ENCODE peak calls at places on chromosomes 6 and 20, in four cellular contexts. P is brain microvascular endothelial cell, E is WTC11, R is AG10803. I is an unnamed sample.
A peak's percentile ranks its signal among the peaks of the same experiment; 100 is the strongest.

GRCh38 chr20:21808863-21809664 is 103.6 kb downstream of the PAX1 start:
- DNase-seq in P (no peak), E (peak; percentile 89), R (no peak), I (peak; percentile 64)

GRCh38 chr6:128363424-128363823 is 157.0 kb downstream of the PTPRK start:
- DNase-seq in P (no peak), E (no peak), R (no peak), I (no peak)

GRCh38 chr6:38024908-38025307 is 205.4 kb downstream of the ZFAND3 start:
- DNase-seq in P (no peak), E (no peak), R (peak; percentile 14), I (no peak)

GRCh38 chr6:83443516-83443915 is 12.7 kb upstream of the ME1 start:
- DNase-seq in P (no peak), E (no peak), R (no peak), I (no peak)

GRCh38 chr6:1621328-1621701 is 11.6 kb downstream of the FOXC1 start:
- DNase-seq in P (no peak), E (no peak), R (no peak), I (no peak)

GRCh38 chr6:151098166-151098565 is 141.6 kb upstream of the AKAP12 start:
- DNase-seq in P (no peak), E (no peak), R (no peak), I (no peak)

GRCh38 chr6:79301290-79301689 is 66.8 kb upstream of the HMGN3 start:
- DNase-seq in P (no peak), E (no peak), R (no peak), I (no peak)

GRCh38 chr6:169086020-169086419 is 167.6 kb downstream of the THBS2 start:
- DNase-seq in P (no peak), E (no peak), R (no peak), I (no peak)

GRCh38 chr6:170135821-170136471 is 154.9 kb downstream of the DLL1 start:
- DNase-seq in P (no peak), E (no peak), R (no peak), I (no peak)

GRCh38 chr6:150334790-150335783 is 33.7 kb upstream of the IYD start:
- DNase-seq in P (peak; percentile 80), E (peak; percentile 47), R (peak; percentile 78), I (peak; percentile 22)

GRCh38 chr6:46918830-46919229 is 2.9 kb downstream of the ADGRF5 start:
- DNase-seq in P (peak; percentile 49), E (no peak), R (no peak), I (no peak)
- TF ChIP-seq CTCF in P (no peak), E (no peak), R (no peak), I (no peak)

GRCh38 chr6:15254074-15254975 is 8.5 kb downstream of the JARID2 start:
- DNase-seq in P (peak; percentile 60), E (no peak), R (no peak), I (no peak)
- TF ChIP-seq CTCF in P (peak; percentile 39), E (no peak), R (no peak), I (no peak)

GRCh38 chr6:4309540-4309939 is 174.2 kb upstream of the ECI2 start:
- DNase-seq in P (no peak), E (no peak), R (no peak), I (no peak)
- TF ChIP-seq CTCF in P (no peak), E (no peak), R (no peak), I (no peak)

GRCh38 chr6:118810420-118811027 is 83.4 kb upstream of the ASF1A start:
- DNase-seq in P (no peak), E (no peak), R (no peak), I (no peak)

GRCh38 chr6:118812972-118813371 is 81.0 kb upstream of the ASF1A start:
- DNase-seq in P (peak; percentile 23), E (no peak), R (peak; percentile 6), I (no peak)

GRCh38 chr6:118804091-118804490 is 89.9 kb upstream of the ASF1A start:
- DNase-seq in P (no peak), E (no peak), R (peak; percentile 6), I (no peak)

GRCh38 chr6:118813795-118814194 is 80.2 kb upstream of the ASF1A start:
- DNase-seq in P (peak; percentile 72), E (no peak), R (peak; percentile 32), I (no peak)

DNA sequence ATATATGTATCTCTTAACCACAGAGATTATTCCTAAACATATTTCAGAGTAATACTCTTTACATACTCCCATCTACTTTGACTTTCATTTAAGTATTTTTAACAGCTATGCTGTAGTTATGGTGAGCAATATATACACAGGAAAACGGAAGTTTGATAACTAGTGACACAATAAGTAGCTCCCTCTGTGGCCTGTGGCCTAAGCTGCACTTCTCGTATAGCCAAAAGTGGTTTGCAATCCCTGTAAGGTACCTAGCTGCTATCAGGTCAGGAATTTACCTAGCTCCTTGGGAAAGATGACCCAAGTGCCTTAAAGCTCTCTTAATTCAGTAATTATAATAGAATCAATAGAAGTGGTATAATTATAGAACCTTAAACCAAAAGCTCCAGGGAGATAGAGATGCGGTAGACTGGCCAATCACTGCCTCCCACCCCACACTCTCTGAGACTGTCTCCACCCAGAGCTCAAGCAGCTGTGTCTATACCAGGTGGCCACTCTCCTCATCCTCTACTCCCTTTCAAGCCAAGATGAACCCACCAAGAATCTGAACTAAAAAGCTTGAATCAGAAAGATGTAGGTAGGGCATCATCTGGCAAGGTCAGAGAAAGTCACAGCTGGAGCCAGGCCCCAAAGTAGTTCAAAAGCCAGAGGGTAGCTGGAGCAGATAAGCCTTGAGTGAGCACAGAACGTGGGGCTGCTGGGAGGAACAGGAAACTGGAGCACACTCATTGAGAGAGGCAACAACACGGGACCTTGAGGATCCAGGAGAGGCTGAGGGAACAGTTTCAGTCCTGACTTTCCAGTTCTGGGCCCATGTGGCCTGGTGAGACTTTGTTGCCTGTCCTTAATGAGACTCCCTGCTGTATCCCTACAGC is 84.9 kb upstream of the ASF1A start:
- DNase-seq in P (no peak), E (no peak), R (no peak), I (no peak)
- TF ChIP-seq CTCF in P (no peak), E (no peak), R (no peak), I (no peak)

DNA sequence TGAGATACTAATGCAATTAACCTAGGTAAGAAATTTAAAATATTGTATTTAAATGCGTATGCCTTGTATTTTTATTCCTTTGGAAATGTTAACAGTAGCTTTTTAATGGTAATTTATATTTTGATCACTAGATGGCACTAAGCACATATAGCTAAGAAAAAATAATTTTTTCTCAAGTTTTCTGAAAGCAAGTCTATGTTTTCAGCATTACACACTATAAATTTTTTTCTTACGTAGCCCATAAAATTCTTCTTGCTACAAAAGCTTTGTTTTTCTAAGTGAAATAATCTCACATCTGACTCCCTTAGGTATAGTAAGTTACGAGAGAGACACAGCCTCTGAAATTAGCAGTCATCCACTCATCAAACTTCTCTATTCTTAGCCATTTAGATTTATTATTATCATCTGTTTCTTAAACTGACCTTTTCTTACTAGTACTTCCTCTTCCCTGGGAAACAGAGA is 35.7 kb downstream of the TSPYL4 start:
- DNase-seq in P (no peak), E (no peak), R (peak; percentile 42), I (no peak)
- TF ChIP-seq CTCF in P (peak; percentile 22), E (peak; percentile 8), R (peak; percentile 63), I (peak; percentile 65)

I was measured in progenitor cell of endocrine pancreas.